ENCODE peak calls at places on chromosome 10, in five cellular contexts. U is CD4-positive, CD25-positive, alpha-beta regulatory T cell; T is H9; C is neural progenitor cell; L is cardiac muscle cell. Z is an unnamed sample. For H3K4me1, the result is how much of the 10 kb centered on the place peaks cover.

GRCh38 chr10:28687683-28688001 is 10.3 kb downstream of the BAMBI start:
- DNase-seq in T (no peak), U (no peak), C (no peak), L (no peak), Z (no peak)

GRCh38 chr10:118374404-118374803 is 32.3 kb upstream of the FAM204A start:
- DNase-seq in L (no peak), T (no peak), C (no peak), U (no peak), Z (no peak)

GRCh38 chr10:119655566-119656001 is 4.4 kb downstream of the BAG3 start:
- DNase-seq in U (peak), C (no peak), T (no peak), L (no peak), Z (peak)

GRCh38 chr10:84701321-84701720 is 372.9 kb downstream of the CCSER2 start:
- DNase-seq in C (no peak), T (no peak), L (no peak), U (no peak), Z (no peak)

GRCh38 chr10:113922787-113923570 is 68.5 kb downstream of the NHLRC2 start:
- DNase-seq in C (peak), U (no peak), L (no peak), T (peak), Z (no peak)

GRCh38 chr10:72831696-72832355 is 61.7 kb upstream of the OIT3 start:
- DNase-seq in L (no peak), U (no peak), C (no peak), T (no peak), Z (no peak)

GRCh38 chr10:34791228-34791627 is 23.9 kb downstream of the PARD3 start:
- DNase-seq in U (no peak), L (no peak), C (no peak), T (no peak), Z (no peak)

GRCh38 chr10:101225846-101226361 is 3.4 kb downstream of the LBX1 start:
- DNase-seq in L (no peak), T (no peak), C (no peak), U (no peak), Z (no peak)

GRCh38 chr10:113329121-113329596 is 223.7 kb upstream of the HABP2 start:
- DNase-seq in L (no peak), U (no peak), C (no peak), T (no peak), Z (no peak)

GRCh38 chr10:7649673-7650330 is 17.0 kb downstream of the ITIH5 start:
- DNase-seq in C (no peak), L (no peak), T (no peak), U (no peak), Z (no peak)

GRCh38 chr10:13938940-13939339 is 352.2 kb downstream of the PRPF18 start:
- DNase-seq in C (no peak), L (no peak), T (no peak), U (no peak), Z (no peak)

GRCh38 chr10:1551636-1552338 is 185.5 kb downstream of the ADARB2 start:
- DNase-seq in U (no peak), L (peak), T (no peak), C (peak), Z (peak)

GRCh38 chr10:127216786-127217185 is 20.4 kb upstream of the INSYN2A start:
- DNase-seq in L (no peak), U (no peak), T (no peak), C (no peak), Z (no peak)

GRCh38 chr10:43471929-43472720 is 35.2 kb downstream of the ZNF487 start:
- DNase-seq in L (no peak), C (no peak), U (no peak), T (no peak), Z (no peak)

GRCh38 chr10:53700227-53700626 is 927.6 kb upstream of the MBL2 start:
- DNase-seq in U (no peak), L (no peak), C (no peak), T (no peak), Z (no peak)

DNA sequence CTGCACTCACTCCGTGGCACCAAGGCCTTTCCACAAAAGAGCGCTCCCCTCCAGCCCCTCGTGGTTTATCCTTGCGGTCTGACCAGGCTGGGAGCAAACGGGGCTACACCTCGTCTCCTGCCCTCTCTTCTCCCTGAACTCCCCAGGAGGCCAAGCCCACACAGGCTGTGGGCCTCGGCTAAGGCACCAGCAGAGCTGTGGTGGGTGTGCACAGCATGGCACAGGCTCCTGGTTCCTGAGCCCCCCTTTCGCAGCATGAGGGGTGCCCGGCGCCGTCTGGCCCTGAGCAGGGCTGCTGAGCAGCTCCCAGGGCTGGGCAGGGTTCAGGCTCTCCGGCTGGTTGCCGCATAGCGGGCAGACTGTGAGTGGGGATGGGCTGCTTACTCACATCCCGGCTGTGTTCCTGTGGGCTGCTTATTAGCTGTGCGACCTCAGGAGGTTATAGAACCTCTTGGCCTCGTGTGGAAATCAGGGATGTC is 90.4 kb downstream of the ZMIZ1 start:
- DNase-seq in T (no peak), C (no peak), U (no peak), L (no peak), Z (no peak)
- H3K4me1 ChIP-seq in T (under half), C (half or more), U (under half), L (under half), Z (under half)

GRCh38 chr10:11576092-11576809 is 35.2 kb downstream of the USP6NL start:
- DNase-seq in C (no peak), L (no peak), U (no peak), T (no peak), Z (no peak)
- H3K4me1 ChIP-seq in C (under half), L (under half), U (under half), T (under half), Z (under half)

DNA sequence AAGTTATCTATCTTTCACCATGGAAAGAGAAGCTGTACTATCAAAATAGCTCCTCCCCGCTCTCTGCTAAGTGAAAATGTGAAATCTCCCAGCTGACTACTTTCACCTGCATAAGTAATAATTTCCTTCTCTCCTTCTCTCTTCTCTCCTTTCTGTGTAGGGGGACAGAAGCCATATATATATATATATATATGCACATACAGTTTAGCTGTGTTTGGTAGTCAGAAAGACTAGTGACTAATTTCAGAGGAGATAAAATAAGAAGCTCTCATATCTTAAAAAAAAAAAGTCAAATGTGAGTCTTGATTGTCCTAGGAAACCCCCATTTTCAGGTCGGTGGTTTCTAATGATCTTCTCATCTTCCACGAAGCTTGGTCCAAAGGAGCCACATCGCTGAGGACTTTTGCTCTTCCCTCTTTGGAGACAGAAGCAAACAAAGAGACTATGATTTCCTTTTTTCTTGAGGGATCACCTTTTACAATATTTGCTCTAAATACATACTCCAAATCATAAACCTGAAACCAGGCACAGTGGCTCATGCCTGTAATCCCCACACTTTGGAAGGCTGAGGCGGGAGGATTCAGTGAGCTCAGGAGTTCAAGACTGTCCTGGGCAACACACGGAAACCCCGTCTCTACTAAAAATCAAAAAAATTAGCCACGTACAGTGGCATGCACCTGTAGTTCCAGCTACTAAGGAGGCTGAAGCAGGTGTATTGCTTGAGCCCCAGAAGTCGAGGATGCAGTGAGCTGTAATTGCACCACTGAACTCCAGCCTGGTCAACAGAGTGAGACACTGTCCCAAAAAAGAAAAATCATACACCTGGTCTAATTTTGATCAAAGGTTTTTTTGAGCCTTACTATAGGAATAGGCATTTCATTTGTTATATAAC is 30.8 kb upstream of the GDI2 start:
- DNase-seq in L (no peak), C (no peak), U (no peak), T (no peak), Z (no peak)
- H3K4me1 ChIP-seq in L (under half), C (under half), U (under half), T (under half), Z (under half)

GRCh38 chr10:80173441-80173840 is 31.9 kb downstream of the ANXA11 start:
- DNase-seq in C (no peak), U (no peak), L (no peak), T (no peak), Z (no peak)

GRCh38 chr10:80172896-80173295 is 32.4 kb downstream of the ANXA11 start:
- DNase-seq in C (no peak), T (no peak), U (no peak), L (no peak), Z (no peak)

GRCh38 chr10:80170641-80171040 is 34.7 kb downstream of the ANXA11 start:
- DNase-seq in L (no peak), T (no peak), U (no peak), C (no peak), Z (peak)

GRCh38 chr10:80170026-80170425 is 35.3 kb downstream of the ANXA11 start:
- DNase-seq in L (no peak), C (no peak), T (no peak), U (no peak), Z (peak)

GRCh38 chr10:80171248-80171660 is 34.1 kb downstream of the ANXA11 start:
- DNase-seq in C (no peak), T (peak), U (no peak), L (no peak), Z (peak)
- H3K4me1 ChIP-seq in C (under half), T (under half), U (under half), L (under half), Z (under half)

DNA sequence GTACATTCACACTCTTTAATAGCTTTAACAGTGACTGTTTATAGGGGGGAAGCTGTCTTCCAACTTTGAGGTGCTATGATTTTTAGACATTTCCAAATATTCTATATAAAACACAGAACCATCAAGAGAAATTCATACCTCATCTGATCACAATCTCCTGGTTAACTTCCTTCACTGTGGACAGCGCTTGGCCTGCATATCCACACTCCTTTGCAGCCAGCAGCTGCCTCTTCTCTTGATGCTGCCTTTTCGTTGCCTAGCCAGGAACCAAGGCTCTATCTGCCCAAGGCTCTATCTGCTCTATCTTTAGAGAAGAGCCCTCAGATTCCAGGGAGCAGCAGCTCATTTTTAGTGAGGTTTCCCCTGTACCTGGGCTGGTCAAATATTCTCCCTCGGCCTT is 252.0 kb downstream of the PTEN start:
- DNase-seq in C (no peak), L (no peak), U (no peak), T (no peak), Z (no peak)
- H3K4me1 ChIP-seq in C (under half), L (under half), U (under half), T (under half), Z (under half)

GRCh38 chr10:46069771-46070463 is 23.8 kb upstream of the MSMB start:
- DNase-seq in L (no peak), C (no peak), T (no peak), U (no peak), Z (no peak)

GRCh38 chr10:46070749-46071148 is 24.7 kb upstream of the MSMB start:
- DNase-seq in L (no peak), C (no peak), T (no peak), U (no peak), Z (no peak)

GRCh38 chr10:46064269-46064817 is 18.3 kb upstream of the MSMB start:
- DNase-seq in T (no peak), U (no peak), L (no peak), C (no peak), Z (no peak)

GRCh38 chr10:46068117-46068516 is 22.0 kb upstream of the MSMB start:
- DNase-seq in T (no peak), U (no peak), C (peak), L (no peak), Z (no peak)

GRCh38 chr10:46068905-46069304 is 22.8 kb upstream of the MSMB start:
- DNase-seq in U (no peak), T (no peak), C (no peak), L (no peak), Z (no peak)
- H3K4me1 ChIP-seq in U (under half), T (under half), C (under half), L (under half), Z (under half)

GRCh38 chr10:132410056-132410778 is 13.2 kb downstream of the PWWP2B start:
- DNase-seq in C (no peak), T (no peak), U (no peak), L (no peak), Z (no peak)

GRCh38 chr10:132409667-132410028 is 12.6 kb downstream of the PWWP2B start:
- DNase-seq in U (no peak), L (no peak), C (no peak), T (no peak), Z (no peak)

GRCh38 chr10:132408367-132408781 is 11.4 kb downstream of the PWWP2B start:
- DNase-seq in L (no peak), C (no peak), T (peak), U (no peak), Z (peak)

GRCh38 chr10:132407846-132408278 is 10.9 kb downstream of the PWWP2B start:
- DNase-seq in L (no peak), T (peak), U (no peak), C (no peak), Z (peak)

GRCh38 chr10:132408823-132409666 is 12.0 kb downstream of the PWWP2B start:
- DNase-seq in T (no peak), C (no peak), L (no peak), U (no peak), Z (peak)
- H3K4me1 ChIP-seq in T (under half), C (under half), L (under half), U (under half), Z (half or more)

GRCh38 chr10:30861976-30862375 is 169.7 kb downstream of the ZNF438 start:
- DNase-seq in U (no peak), L (no peak), T (no peak), C (no peak), Z (no peak)

GRCh38 chr10:30865141-30865926 is 166.3 kb downstream of the ZNF438 start:
- DNase-seq in C (no peak), L (no peak), T (no peak), U (no peak), Z (no peak)

GRCh38 chr10:30863516-30864210 is 168.0 kb downstream of the ZNF438 start:
- DNase-seq in U (no peak), T (no peak), C (no peak), L (no peak), Z (no peak)

GRCh38 chr10:30861217-30861616 is 170.4 kb downstream of the ZNF438 start:
- DNase-seq in T (no peak), C (no peak), U (no peak), L (no peak), Z (no peak)

GRCh38 chr10:30862486-30862885 is 169.2 kb downstream of the ZNF438 start:
- DNase-seq in C (no peak), U (no peak), L (no peak), T (no peak), Z (no peak)
- H3K4me1 ChIP-seq in C (under half), U (under half), L (under half), T (under half), Z (under half)

GRCh38 chr10:103791291-103791690 is 64.1 kb downstream of the SH3PXD2A start:
- DNase-seq in L (no peak), U (no peak), T (no peak), C (no peak), Z (no peak)
- H3K4me1 ChIP-seq in L (half or more), U (under half), T (under half), C (under half), Z (under half)

DNA sequence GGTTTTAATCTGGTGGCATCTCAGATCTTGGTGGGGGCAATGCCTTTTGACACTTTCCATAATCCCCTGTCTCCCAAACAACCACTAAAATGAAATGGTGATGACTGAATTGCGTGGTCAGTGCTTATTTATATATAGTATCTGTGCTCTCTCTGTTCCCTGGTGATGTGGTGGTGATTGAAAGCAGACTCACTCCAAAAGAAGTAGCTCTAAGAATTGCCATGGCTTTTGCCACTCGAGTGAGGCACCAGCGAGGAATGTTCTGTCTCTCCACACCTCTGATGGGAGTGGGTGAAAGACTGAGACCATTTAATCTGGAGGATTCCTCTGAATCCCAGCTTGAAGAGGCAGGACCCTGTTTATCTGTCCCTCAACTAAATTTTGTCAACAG is 2.8 kb downstream of the DUSP5 start:
- DNase-seq in U (no peak), L (peak), T (no peak), C (no peak), Z (no peak)
- H3K4me1 ChIP-seq in U (half or more), L (under half), T (under half), C (under half), Z (half or more)